ENCODE peak calls at places on chromosomes 2 and 18, in seven cellular contexts. One of them, this sample, is unnamed.
A peak's percentile ranks its signal among the peaks of the same experiment; 100 is the strongest.

GRCh38 chr2:45706028-45706427 is 54.6 kb downstream of the PRKCE start:
- DNase-seq in IMR-90: peak; percentile 24
- DNase-seq in heart left ventricle: no peak
- DNase-seq in cardiac muscle cell: peak; percentile 21
- DNase-seq in gastrocnemius medialis: no peak
- DNase-seq in GM23248: peak; percentile 60
- DNase-seq in uterus: no peak
- DNase-seq in this sample: no peak

GRCh38 chr2:43486604-43487003 is 109.2 kb downstream of the THADA start:
- DNase-seq in gastrocnemius medialis: peak; percentile 52
- DNase-seq in GM23248: no peak
- DNase-seq in IMR-90: no peak
- DNase-seq in uterus: no peak
- DNase-seq in heart left ventricle: no peak
- DNase-seq in cardiac muscle cell: peak; percentile 34
- DNase-seq in this sample: no peak

GRCh38 chr2:101844055-101844635 is 146.6 kb downstream of the MAP4K4 start:
- DNase-seq in gastrocnemius medialis: no peak
- DNase-seq in IMR-90: peak; percentile 75
- DNase-seq in uterus: no peak
- DNase-seq in cardiac muscle cell: peak; percentile 38
- DNase-seq in heart left ventricle: no peak
- DNase-seq in GM23248: peak; percentile 87
- DNase-seq in this sample: no peak

GRCh38 chr2:3434005-3434404 is 54.5 kb downstream of the TRAPPC12 start:
- DNase-seq in heart left ventricle: no peak
- DNase-seq in IMR-90: no peak
- DNase-seq in gastrocnemius medialis: no peak
- DNase-seq in uterus: no peak
- DNase-seq in cardiac muscle cell: no peak
- DNase-seq in GM23248: no peak
- DNase-seq in this sample: no peak

GRCh38 chr2:239181601-239182471 is 219.0 kb downstream of the HDAC4 start:
- DNase-seq in cardiac muscle cell: no peak
- DNase-seq in heart left ventricle: peak; percentile 56
- DNase-seq in gastrocnemius medialis: no peak
- DNase-seq in uterus: peak; percentile 12
- DNase-seq in IMR-90: no peak
- DNase-seq in GM23248: no peak
- DNase-seq in this sample: no peak

GRCh38 chr2:126634273-126634861 is 21.6 kb upstream of the GYPC start:
- DNase-seq in gastrocnemius medialis: no peak
- DNase-seq in uterus: no peak
- DNase-seq in cardiac muscle cell: peak; percentile 42
- DNase-seq in GM23248: peak; percentile 46
- DNase-seq in heart left ventricle: no peak
- DNase-seq in IMR-90: peak; percentile 17
- DNase-seq in this sample: no peak

GRCh38 chr18:73684651-73685050 is 463.0 kb downstream of the FBXO15 start:
- DNase-seq in uterus: no peak
- DNase-seq in gastrocnemius medialis: no peak
- DNase-seq in IMR-90: peak; percentile 78
- DNase-seq in heart left ventricle: no peak
- DNase-seq in cardiac muscle cell: no peak
- DNase-seq in GM23248: peak; percentile 51
- DNase-seq in this sample: no peak

GRCh38 chr2:173614265-173614930 is 259.7 kb downstream of the CDCA7 start:
- DNase-seq in heart left ventricle: no peak
- DNase-seq in gastrocnemius medialis: no peak
- DNase-seq in GM23248: no peak
- DNase-seq in cardiac muscle cell: no peak
- DNase-seq in IMR-90: no peak
- DNase-seq in uterus: no peak
- DNase-seq in this sample: no peak

GRCh38 chr2:230575640-230576324 is 136.9 kb upstream of the CAB39 start:
- DNase-seq in gastrocnemius medialis: no peak
- DNase-seq in cardiac muscle cell: no peak
- DNase-seq in IMR-90: no peak
- DNase-seq in uterus: no peak
- DNase-seq in GM23248: no peak
- DNase-seq in heart left ventricle: no peak
- DNase-seq in this sample: no peak

GRCh38 chr2:221103930-221104329 is 468.2 kb downstream of the EPHA4 start:
- DNase-seq in gastrocnemius medialis: no peak
- DNase-seq in heart left ventricle: peak; percentile 24
- DNase-seq in GM23248: peak; percentile 38
- DNase-seq in cardiac muscle cell: peak; percentile 19
- DNase-seq in IMR-90: no peak
- DNase-seq in uterus: peak; percentile 23
- DNase-seq in this sample: no peak

GRCh38 chr18:36031903-36032302 is 35.5 kb downstream of the RPRD1A start:
- DNase-seq in cardiac muscle cell: no peak
- DNase-seq in GM23248: no peak
- DNase-seq in heart left ventricle: no peak
- DNase-seq in gastrocnemius medialis: no peak
- DNase-seq in IMR-90: no peak
- DNase-seq in uterus: no peak
- DNase-seq in this sample: no peak

GRCh38 chr2:209525336-209525735 is 101.5 kb downstream of the MAP2 start:
- DNase-seq in IMR-90: no peak
- DNase-seq in uterus: no peak
- DNase-seq in cardiac muscle cell: peak; percentile 47
- DNase-seq in gastrocnemius medialis: no peak
- DNase-seq in heart left ventricle: no peak
- DNase-seq in GM23248: peak; percentile 23
- DNase-seq in this sample: no peak

GRCh38 chr18:3511980-3512379 is 62.0 kb downstream of the TGIF1 start:
- DNase-seq in GM23248: peak; percentile 86
- DNase-seq in uterus: no peak
- DNase-seq in heart left ventricle: no peak
- DNase-seq in cardiac muscle cell: peak; percentile 80
- DNase-seq in gastrocnemius medialis: no peak
- DNase-seq in IMR-90: peak; percentile 68
- DNase-seq in this sample: no peak

GRCh38 chr2:70247364-70248144 is 874 bp downstream of the TIA1 start:
- DNase-seq in GM23248: peak; percentile 50
- DNase-seq in cardiac muscle cell: peak; percentile 48
- DNase-seq in gastrocnemius medialis: no peak
- DNase-seq in IMR-90: peak; percentile 19
- DNase-seq in heart left ventricle: no peak
- DNase-seq in uterus: no peak
- DNase-seq in this sample: no peak

GRCh38 chr2:113812204-113812603 is 55.8 kb upstream of the SLC35F5 start:
- DNase-seq in gastrocnemius medialis: no peak
- DNase-seq in IMR-90: peak; percentile 50
- DNase-seq in cardiac muscle cell: no peak
- DNase-seq in uterus: no peak
- DNase-seq in heart left ventricle: no peak
- DNase-seq in GM23248: no peak
- DNase-seq in this sample: no peak

GRCh38 chr18:11850821-11851155 is 425 bp upstream of the CHMP1B start:
- DNase-seq in uterus: no peak
- DNase-seq in cardiac muscle cell: peak; percentile 83
- DNase-seq in heart left ventricle: no peak
- DNase-seq in GM23248: peak; percentile 93
- DNase-seq in IMR-90: no peak
- DNase-seq in gastrocnemius medialis: no peak
- DNase-seq in this sample: no peak

GRCh38 chr2:241649414-241649813 is 11.9 kb downstream of the ATG4B start:
- DNase-seq in GM23248: no peak
- DNase-seq in heart left ventricle: no peak
- DNase-seq in uterus: no peak
- DNase-seq in IMR-90: no peak
- DNase-seq in cardiac muscle cell: no peak
- DNase-seq in gastrocnemius medialis: no peak
- DNase-seq in this sample: no peak

DNA sequence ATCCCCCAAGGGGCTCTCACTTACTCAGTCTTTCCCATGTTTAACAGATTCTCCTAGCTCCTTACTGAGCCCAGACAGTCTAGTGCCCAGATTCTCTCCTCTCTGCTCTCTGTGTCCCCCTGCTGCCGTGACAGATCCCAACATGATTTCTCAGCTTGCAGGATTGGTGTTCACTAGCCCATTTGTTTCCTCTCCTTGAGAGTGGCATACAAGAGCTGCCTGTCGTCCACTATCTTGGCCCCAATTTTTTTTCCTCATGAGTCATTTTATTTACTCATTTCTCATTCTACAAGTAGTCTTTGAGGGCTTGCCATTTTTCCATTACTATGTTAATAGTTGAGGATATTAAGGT is 199.9 kb upstream of the FN1 start:
- DNase-seq in GM23248: peak; percentile 54
- DNase-seq in uterus: no peak
- DNase-seq in gastrocnemius medialis: no peak
- DNase-seq in IMR-90: peak; percentile 48
- DNase-seq in heart left ventricle: no peak
- DNase-seq in cardiac muscle cell: peak; percentile 71
- DNase-seq in this sample: no peak
- H3K9me3 ChIP-seq in GM23248: no peaks in the 10 kb centered on the region
- H3K9me3 ChIP-seq in uterus: no peaks in the 10 kb centered on the region
- H3K9me3 ChIP-seq in gastrocnemius medialis: no peaks in the 10 kb centered on the region
- H3K9me3 ChIP-seq in IMR-90: peaks cover 9% of the 10 kb centered on the region
- H3K9me3 ChIP-seq in heart left ventricle: peaks cover 36% of the 10 kb centered on the region
- H3K9me3 ChIP-seq in cardiac muscle cell: no peaks in the 10 kb centered on the region
- H3K9me3 ChIP-seq in this sample: peaks cover 12% of the 10 kb centered on the region

DNA sequence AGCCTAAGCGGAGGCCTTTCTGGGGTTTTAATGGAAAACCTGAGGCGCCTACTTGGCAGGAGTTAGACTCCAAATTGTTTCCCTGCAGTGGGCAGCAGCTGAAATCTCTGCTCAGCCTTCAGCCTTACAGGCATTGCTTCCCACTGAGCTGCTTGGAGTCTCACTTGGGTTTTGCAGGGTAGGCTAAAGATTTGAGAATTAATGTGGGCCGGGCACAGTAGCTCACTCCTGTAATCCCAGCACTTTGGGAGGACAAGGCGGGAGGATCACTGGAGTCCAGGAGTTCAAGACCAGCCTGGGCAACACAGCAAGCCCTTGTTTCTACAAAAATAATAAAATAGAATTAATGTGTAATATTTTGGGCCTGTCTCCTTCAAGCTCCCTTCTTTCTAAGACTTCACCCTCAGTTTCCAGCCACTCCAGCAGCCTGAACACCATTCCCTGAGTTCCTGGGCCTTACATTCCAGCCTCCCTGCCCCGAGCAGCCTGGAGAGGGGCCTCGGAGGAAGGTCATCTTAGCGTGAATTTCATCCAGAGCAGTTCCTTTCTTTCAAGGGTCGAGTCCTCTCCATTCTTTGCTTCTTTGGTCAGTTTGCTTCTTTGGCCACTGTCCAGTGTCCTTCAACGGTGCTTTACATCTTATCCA is 9.1 kb upstream of the RAB17 start:
- DNase-seq in gastrocnemius medialis: no peak
- DNase-seq in IMR-90: no peak
- DNase-seq in GM23248: no peak
- DNase-seq in uterus: no peak
- DNase-seq in heart left ventricle: no peak
- DNase-seq in cardiac muscle cell: no peak
- DNase-seq in this sample: no peak
- H3K4me1 ChIP-seq in gastrocnemius medialis: peaks cover 24% of the 10 kb centered on the region
- H3K4me1 ChIP-seq in IMR-90: peaks cover 9% of the 10 kb centered on the region
- H3K4me1 ChIP-seq in GM23248: peaks cover 12% of the 10 kb centered on the region
- H3K4me1 ChIP-seq in uterus: no peaks in the 10 kb centered on the region
- H3K4me1 ChIP-seq in heart left ventricle: peaks cover 52% of the 10 kb centered on the region
- H3K4me1 ChIP-seq in cardiac muscle cell: peaks cover 40% of the 10 kb centered on the region
- H3K4me1 ChIP-seq in this sample: peaks cover 35% of the 10 kb centered on the region

GRCh38 chr2:143890799-143891198 is 629.1 kb downstream of the ZEB2 start:
- DNase-seq in IMR-90: peak; percentile 16
- DNase-seq in uterus: no peak
- DNase-seq in heart left ventricle: no peak
- DNase-seq in cardiac muscle cell: no peak
- DNase-seq in gastrocnemius medialis: no peak
- DNase-seq in GM23248: no peak
- DNase-seq in this sample: no peak

GRCh38 chr2:143891879-143892308 is 628.0 kb downstream of the ZEB2 start:
- DNase-seq in gastrocnemius medialis: no peak
- DNase-seq in heart left ventricle: no peak
- DNase-seq in cardiac muscle cell: no peak
- DNase-seq in uterus: no peak
- DNase-seq in GM23248: no peak
- DNase-seq in IMR-90: no peak
- DNase-seq in this sample: no peak

GRCh38 chr2:143893340-143893739 is 626.6 kb downstream of the ZEB2 start:
- DNase-seq in gastrocnemius medialis: no peak
- DNase-seq in GM23248: no peak
- DNase-seq in uterus: no peak
- DNase-seq in cardiac muscle cell: no peak
- DNase-seq in IMR-90: no peak
- DNase-seq in heart left ventricle: no peak
- DNase-seq in this sample: no peak
- H3K27ac ChIP-seq in gastrocnemius medialis: no peak overlapping the region
- H3K27ac ChIP-seq in GM23248: no peak overlapping the region
- H3K27ac ChIP-seq in uterus: no peak overlapping the region
- H3K27ac ChIP-seq in cardiac muscle cell: no peak overlapping the region
- H3K27ac ChIP-seq in IMR-90: no peak overlapping the region
- H3K27ac ChIP-seq in heart left ventricle: no peak overlapping the region
- H3K27ac ChIP-seq in this sample: no peak overlapping the region

GRCh38 chr2:115077594-115077993 is 635.2 kb downstream of the DPP10 start:
- DNase-seq in GM23248: no peak
- DNase-seq in cardiac muscle cell: no peak
- DNase-seq in gastrocnemius medialis: no peak
- DNase-seq in uterus: no peak
- DNase-seq in heart left ventricle: no peak
- DNase-seq in IMR-90: no peak
- DNase-seq in this sample: no peak
- H3K9me3 ChIP-seq in GM23248: no peaks in the 10 kb centered on the region
- H3K9me3 ChIP-seq in cardiac muscle cell: no peaks in the 10 kb centered on the region
- H3K9me3 ChIP-seq in gastrocnemius medialis: no peaks in the 10 kb centered on the region
- H3K9me3 ChIP-seq in uterus: no peaks in the 10 kb centered on the region
- H3K9me3 ChIP-seq in heart left ventricle: no peaks in the 10 kb centered on the region
- H3K9me3 ChIP-seq in IMR-90: peaks cover 4% of the 10 kb centered on the region
- H3K9me3 ChIP-seq in this sample: no peaks in the 10 kb centered on the region

GRCh38 chr2:119760876-119761275 is 1.2 kb downstream of the PTPN4 start:
- DNase-seq in IMR-90: peak; percentile 44
- DNase-seq in GM23248: peak; percentile 64
- DNase-seq in cardiac muscle cell: peak; percentile 56
- DNase-seq in uterus: no peak
- DNase-seq in heart left ventricle: no peak
- DNase-seq in gastrocnemius medialis: no peak
- DNase-seq in this sample: no peak
- H3K4me1 ChIP-seq in IMR-90: no peaks in the 10 kb centered on the region
- H3K4me1 ChIP-seq in GM23248: peaks cover 29% of the 10 kb centered on the region
- H3K4me1 ChIP-seq in cardiac muscle cell: peaks cover 20% of the 10 kb centered on the region
- H3K4me1 ChIP-seq in uterus: peaks cover 4% of the 10 kb centered on the region
- H3K4me1 ChIP-seq in heart left ventricle: peaks cover 45% of the 10 kb centered on the region
- H3K4me1 ChIP-seq in gastrocnemius medialis: peaks cover 58% of the 10 kb centered on the region
- H3K4me1 ChIP-seq in this sample: peaks cover 54% of the 10 kb centered on the region

GRCh38 chr18:56843241-56843640 is 192.1 kb downstream of the WDR7 start:
- DNase-seq in cardiac muscle cell: no peak
- DNase-seq in GM23248: no peak
- DNase-seq in IMR-90: no peak
- DNase-seq in uterus: no peak
- DNase-seq in heart left ventricle: no peak
- DNase-seq in gastrocnemius medialis: no peak
- DNase-seq in this sample: no peak
- H3K27ac ChIP-seq in cardiac muscle cell: no peak overlapping the region
- H3K27ac ChIP-seq in GM23248: no peak overlapping the region
- H3K27ac ChIP-seq in IMR-90: no peak overlapping the region
- H3K27ac ChIP-seq in uterus: no peak overlapping the region
- H3K27ac ChIP-seq in heart left ventricle: no peak overlapping the region
- H3K27ac ChIP-seq in gastrocnemius medialis: no peak overlapping the region
- H3K27ac ChIP-seq in this sample: no peak overlapping the region

This sample was measured in psoas muscle.